ENCODE peak calls at places on chromosomes 4 and X, in five cellular contexts. D is uterus, W is HCT116, S is sigmoid colon, O is tibial artery. T is an unnamed sample.

GRCh38 chr4:1530356-1530755 is 124.1 kb upstream of the NKX1-1 start:
- DNase-seq in O (no peak), D (no peak), S (no peak), W (no peak), T (no peak)

GRCh38 chrX:39577976-39578962 is 519.5 kb downstream of the BCOR start:
- DNase-seq in D (no peak), W (no peak), S (no peak), O (peak; percentile 20), T (no peak)

GRCh38 chr4:7949759-7950158 is 10.1 kb upstream of the AFAP1 start:
- DNase-seq in W (no peak), O (no peak), S (no peak), D (no peak), T (no peak)

GRCh38 chr4:169278669-169279068 is 7.9 kb upstream of the SH3RF1 start:
- DNase-seq in D (no peak), W (no peak), S (no peak), O (no peak), T (no peak)

GRCh38 chr4:3136454-3136853 is 62.0 kb downstream of the HTT start:
- DNase-seq in W (no peak), O (no peak), S (no peak), D (no peak), T (no peak)

GRCh38 chr4:76601791-76602190 is 166.8 kb downstream of the SHROOM3 start:
- DNase-seq in W (no peak), O (no peak), S (no peak), D (no peak), T (no peak)

GRCh38 chr4:42638993-42639392 is 17.9 kb downstream of the ATP8A1 start:
- DNase-seq in O (no peak), W (no peak), S (no peak), D (no peak), T (no peak)

GRCh38 chr4:128649161-128649560 is 160.3 kb upstream of the JADE1 start:
- DNase-seq in D (no peak), W (no peak), O (no peak), S (no peak), T (peak; percentile 79)

GRCh38 chrX:40072246-40072645 is 25.5 kb downstream of the BCOR start:
- DNase-seq in S (no peak), W (no peak), O (no peak), D (no peak), T (no peak)

DNA sequence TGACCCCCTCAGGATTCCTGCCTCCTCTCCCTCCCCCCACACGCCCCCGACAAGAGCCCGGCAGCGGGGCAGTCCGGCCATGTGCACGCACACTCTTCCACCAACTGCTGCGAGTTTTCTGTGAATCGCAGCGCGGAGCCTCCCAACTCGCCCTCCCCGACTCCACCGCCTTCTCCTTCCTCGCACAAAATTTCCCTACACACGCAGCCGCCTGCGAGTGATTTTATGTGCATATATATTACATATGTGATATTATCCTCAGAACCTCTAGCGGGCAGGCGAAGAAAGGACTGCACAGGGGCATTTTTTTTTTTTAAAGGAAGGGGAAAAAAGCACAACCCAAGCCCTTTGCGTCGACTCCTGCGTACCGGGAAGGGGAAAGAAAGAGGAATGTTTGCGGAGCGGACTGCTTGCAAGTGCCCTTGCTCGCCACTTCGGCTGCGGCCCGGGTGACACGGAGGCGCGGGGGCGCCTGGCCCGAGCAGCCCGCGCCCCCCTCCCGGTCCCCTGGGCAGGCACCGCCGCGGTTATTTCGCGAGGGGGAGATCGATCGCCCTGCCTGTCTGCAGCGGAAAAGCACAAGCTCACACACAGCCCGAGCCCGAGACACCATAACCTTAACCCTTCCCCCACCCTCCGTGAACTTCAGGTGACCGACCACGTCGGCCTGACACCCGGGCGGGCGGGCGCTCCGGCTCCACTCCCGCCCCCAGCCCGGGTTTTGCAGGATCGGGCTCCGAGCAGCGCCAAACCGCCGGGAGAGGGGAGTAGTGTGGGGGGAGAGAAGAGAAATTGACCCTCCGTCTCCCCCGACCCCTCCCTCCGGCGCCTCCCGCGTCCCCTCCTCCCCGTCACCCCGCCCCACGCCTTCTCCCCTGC is 2.2 kb downstream of the ZNF827 start:
- DNase-seq in O (peak; percentile 51), W (no peak), S (peak; percentile 85), D (peak; percentile 59), T (peak; percentile 81)
- TF ChIP-seq CTCF in O (peak; percentile 18), W (peak; percentile 27), S (peak; percentile 28), D (peak; percentile 24), T (no peak)

DNA sequence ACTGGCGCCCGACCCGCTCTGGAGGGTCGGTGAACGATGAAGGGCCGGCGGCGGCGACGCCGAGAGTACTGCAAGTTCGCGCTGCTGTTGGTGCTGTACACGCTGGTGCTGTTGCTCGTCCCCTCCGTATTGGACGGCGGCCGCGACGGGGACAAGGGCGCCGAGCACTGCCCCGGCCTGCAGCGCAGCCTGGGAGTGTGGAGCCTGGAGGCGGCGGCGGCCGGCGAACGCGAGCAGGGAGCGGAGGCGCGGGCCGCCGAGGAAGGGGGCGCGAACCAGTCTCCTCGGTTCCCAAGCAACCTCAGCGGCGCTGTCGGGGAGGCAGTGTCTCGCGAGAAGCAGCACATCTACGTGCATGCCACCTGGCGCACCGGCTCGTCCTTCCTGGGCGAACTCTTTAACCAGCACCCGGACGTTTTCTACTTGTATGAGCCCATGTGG is 351 bp downstream of the CHST7 start:
- DNase-seq in D (peak; percentile 41), W (no peak), S (peak; percentile 75), O (peak; percentile 31), T (peak; percentile 75)
- H3K4me3 ChIP-seq in D (peak overlapping the region; percentile 53), W (peak overlapping the region; percentile 51), S (peak overlapping the region; percentile 50), O (peak overlapping the region; percentile 60), T (peak overlapping the region; percentile 81)

GRCh38 chr4:22508376-22508775 is 7.5 kb downstream of the ADGRA3 start:
- DNase-seq in W (no peak), D (no peak), S (no peak), O (no peak), T (no peak)
- H3K27ac ChIP-seq in W (no peak overlapping the region), D (no peak overlapping the region), S (no peak overlapping the region), O (no peak overlapping the region), T (no peak overlapping the region)

GRCh38 chr4:103086565-103086964 is 10.0 kb upstream of the SLC9B2 start:
- DNase-seq in S (no peak), W (no peak), O (no peak), D (no peak), T (no peak)

GRCh38 chr4:103095080-103095479 is 4.6 kb downstream of the BDH2 start:
- DNase-seq in D (no peak), S (no peak), W (no peak), O (no peak), T (no peak)

GRCh38 chr4:103097112-103097511 is 2.5 kb downstream of the BDH2 start:
- DNase-seq in S (no peak), O (no peak), D (no peak), W (no peak), T (no peak)

GRCh38 chr4:103092245-103092644 is 7.4 kb downstream of the BDH2 start:
- DNase-seq in O (no peak), S (no peak), W (no peak), D (no peak), T (no peak)

DNA sequence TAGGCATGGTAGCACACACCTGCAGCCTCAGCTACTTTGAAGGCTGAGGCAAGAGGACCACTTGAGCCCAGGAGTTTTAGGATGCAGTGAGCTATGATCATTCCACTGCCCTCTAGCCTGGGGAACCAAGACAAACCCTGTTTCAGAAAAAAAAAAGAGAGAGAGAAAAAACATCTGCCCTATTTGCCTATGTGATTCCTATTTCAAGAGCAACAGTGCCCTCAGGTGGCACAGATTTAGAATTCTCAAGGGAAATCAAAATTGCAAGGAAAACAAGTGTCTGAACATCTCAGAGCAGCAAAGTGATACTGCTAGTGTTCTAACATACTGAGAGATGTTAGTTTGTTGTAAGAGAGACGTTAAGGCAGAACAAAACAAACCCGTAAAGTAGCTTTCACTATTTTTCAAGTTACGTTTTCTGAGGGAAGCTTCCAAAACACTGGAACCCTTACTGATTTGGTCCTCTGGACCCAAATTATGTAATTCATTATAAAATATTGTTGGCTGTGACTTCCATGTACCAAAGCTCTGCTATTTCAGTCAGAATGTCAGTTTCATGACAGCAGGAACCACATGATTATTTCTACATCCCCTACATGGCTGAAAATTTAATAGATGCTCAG is 7.9 kb downstream of the BDH2 start:
- DNase-seq in S (no peak), W (peak; percentile 63), D (peak; percentile 22), O (no peak), T (no peak)
- TF ChIP-seq CTCF in S (peak; percentile 44), W (peak; percentile 77), D (peak; percentile 48), O (peak; percentile 24), T (no peak)

GRCh38 chr4:143558823-143559756 is 45.6 kb downstream of the SMARCA5 start:
- DNase-seq in O (peak; percentile 44), W (no peak), S (peak; percentile 77), D (peak; percentile 35), T (peak; percentile 75)
- H3K4me3 ChIP-seq in O (peak overlapping the region; percentile 56), W (no peak overlapping the region), S (peak overlapping the region; percentile 54), D (peak overlapping the region; percentile 54), T (peak overlapping the region; percentile 71)

GRCh38 chr4:82261063-82261462 is 112.7 kb downstream of the HNRNPD start:
- DNase-seq in D (no peak), S (no peak), W (no peak), O (no peak), T (no peak)

GRCh38 chr4:82256718-82257117 is 117.1 kb downstream of the HNRNPD start:
- DNase-seq in O (no peak), S (no peak), W (no peak), D (no peak), T (no peak)

GRCh38 chr4:82266345-82266744 is 107.4 kb downstream of the HNRNPD start:
- DNase-seq in W (no peak), O (no peak), D (no peak), S (no peak), T (no peak)

DNA sequence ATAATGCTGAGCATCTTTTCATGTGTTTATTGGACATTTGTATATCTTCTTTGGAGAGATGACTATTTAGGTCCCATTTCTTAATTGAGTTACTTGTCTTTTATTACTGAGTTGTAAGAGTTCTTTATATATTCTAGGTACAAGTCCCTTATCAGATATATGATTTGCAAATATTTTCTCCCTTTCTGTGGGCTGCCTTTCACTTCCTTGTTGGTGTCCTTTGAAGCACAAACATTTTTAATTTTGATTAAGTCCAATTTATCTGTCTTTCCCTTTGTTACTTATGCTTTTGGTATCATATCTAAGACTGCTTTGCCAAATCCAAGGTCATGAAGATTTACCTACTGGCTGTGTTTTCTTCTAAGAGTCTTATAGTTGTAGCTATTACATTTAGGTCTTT is 113.2 kb downstream of the HNRNPD start:
- DNase-seq in S (no peak), O (no peak), W (no peak), D (no peak), T (no peak)
- H3K27ac ChIP-seq in S (no peak overlapping the region), O (no peak overlapping the region), W (no peak overlapping the region), D (no peak overlapping the region), T (no peak overlapping the region)

GRCh38 chr4:82561745-82562552 is at the start of gene TMEM150C:
- DNase-seq in D (no peak), O (no peak), S (no peak), W (no peak), T (no peak)
- TF ChIP-seq CTCF in D (no peak), O (no peak), S (peak; percentile 9), W (no peak), T (no peak)

GRCh38 chrX:151975736-151976275 is 1.3 kb upstream of the GABRE start:
- DNase-seq in S (no peak), W (no peak), D (no peak), O (no peak), T (peak; percentile 43)

GRCh38 chrX:151973262-151973661 is 1.2 kb downstream of the GABRE start:
- DNase-seq in S (no peak), D (no peak), O (no peak), W (no peak), T (peak; percentile 31)

GRCh38 chrX:151973851-151974335 is 583 bp downstream of the GABRE start:
- DNase-seq in D (peak; percentile 34), O (peak; percentile 39), S (no peak), W (no peak), T (peak; percentile 71)

GRCh38 chrX:151975228-151975593 is 735 bp upstream of the GABRE start:
- DNase-seq in W (no peak), O (no peak), D (no peak), S (no peak), T (no peak)

GRCh38 chrX:151974336-151975227 is at the start of gene GABRE:
- DNase-seq in W (no peak), D (peak; percentile 65), S (peak; percentile 73), O (peak; percentile 31), T (peak; percentile 74)
- H3K4me3 ChIP-seq in W (peak within 1 kb of the TSS; percentile 38), D (peak within 1 kb of the TSS; percentile 48), S (peak within 1 kb of the TSS; percentile 52), O (peak within 1 kb of the TSS; percentile 78), T (peak within 1 kb of the TSS; percentile 74)